ENCODE peak calls at places on chromosomes 5 and 9, in eight cellular contexts. C is neural progenitor cell, R is cardiac muscle cell, U is GM23338, O is sigmoid colon, G is breast epithelium, W is brain microvascular endothelial cell, J is IMR-90. L is an unnamed sample.

GRCh38 chr9:29208670-29209069 is 1635.4 kb upstream of the C9orf72 start:
- DNase-seq in C (no peak), R (no peak), U (peak), O (no peak), G (no peak), W (no peak), J (no peak), L (no peak)

GRCh38 chr5:172901012-172901780 is 58.0 kb upstream of the RPL26L1 start:
- DNase-seq in C (no peak), R (peak), U (no peak), O (peak), G (no peak), W (peak), J (peak), L (no peak)

GRCh38 chr5:63230754-63231153 is 652.1 kb downstream of the LRRC70 start:
- DNase-seq in C (no peak), R (no peak), U (no peak), O (no peak), G (no peak), W (no peak), J (no peak), L (no peak)

GRCh38 chr9:77816641-77817341 is 168.7 kb upstream of the GNA14 start:
- DNase-seq in C (no peak), R (no peak), U (no peak), O (no peak), G (no peak), W (no peak), J (peak), L (no peak)

GRCh38 chr5:179289756-179290385 is 55.4 kb downstream of the ADAMTS2 start:
- DNase-seq in C (no peak), R (no peak), U (no peak), O (peak), G (no peak), W (no peak), J (no peak), L (no peak)

GRCh38 chr5:123090641-123091257 is 1.7 kb downstream of the PRDM6 start:
- DNase-seq in C (peak), R (no peak), U (peak), O (no peak), G (no peak), W (no peak), J (no peak), L (no peak)

GRCh38 chr5:73459366-73459765 is 10.8 kb upstream of the FOXD1 start:
- DNase-seq in C (no peak), R (no peak), U (no peak), O (no peak), G (no peak), W (no peak), J (peak), L (no peak)

GRCh38 chr9:90960941-90961340 is 159.3 kb downstream of the SYK start:
- DNase-seq in C (no peak), R (no peak), U (no peak), O (no peak), G (no peak), W (no peak), J (no peak), L (no peak)

GRCh38 chr5:90410178-90410762 is 714 bp upstream of the CETN3 start:
- DNase-seq in C (no peak), R (no peak), U (no peak), O (no peak), G (no peak), W (no peak), J (no peak), L (no peak)

GRCh38 chr9:124320062-124320973 is 62.6 kb downstream of the NEK6 start:
- DNase-seq in C (peak), R (peak), U (peak), O (peak), G (peak), W (peak), J (peak), L (no peak)

GRCh38 chr9:16132513-16132912 is 579.7 kb downstream of the CCDC171 start:
- DNase-seq in C (no peak), R (no peak), U (no peak), O (no peak), G (no peak), W (peak), J (peak), L (no peak)

GRCh38 chr5:151298063-151298462 is 5.5 kb downstream of the SLC36A3 start:
- DNase-seq in C (peak), R (peak), U (peak), O (no peak), G (no peak), W (peak), J (peak), L (no peak)

GRCh38 chr9:20753761-20754160 is 69.7 kb downstream of the FOCAD start:
- DNase-seq in C (no peak), R (no peak), U (no peak), O (no peak), G (no peak), W (no peak), J (peak), L (peak)

GRCh38 chr9:95193067-95193466 is 124.4 kb downstream of the FANCC start:
- DNase-seq in C (peak), R (no peak), U (peak), O (no peak), G (no peak), W (no peak), J (no peak), L (no peak)

GRCh38 chr9:95202076-95202681 is 115.3 kb downstream of the FANCC start:
- DNase-seq in C (no peak), R (no peak), U (no peak), O (no peak), G (no peak), W (no peak), J (no peak), L (no peak)

GRCh38 chr9:95201201-95201600 is 116.3 kb downstream of the FANCC start:
- DNase-seq in C (no peak), R (no peak), U (no peak), O (no peak), G (no peak), W (no peak), J (no peak), L (no peak)

GRCh38 chr9:95193480-95193879 is 124.0 kb downstream of the FANCC start:
- DNase-seq in C (no peak), R (no peak), U (no peak), O (no peak), G (no peak), W (no peak), J (no peak), L (no peak)

GRCh38 chr9:95197692-95198271 is 119.7 kb downstream of the FANCC start:
- DNase-seq in C (no peak), R (no peak), U (no peak), O (no peak), G (peak), W (peak), J (peak), L (peak)
- H3K27ac ChIP-seq in C (no peak), R (no peak), U (no peak), O (no peak), G (no peak), W (no peak), J (peak), L (peak)

DNA sequence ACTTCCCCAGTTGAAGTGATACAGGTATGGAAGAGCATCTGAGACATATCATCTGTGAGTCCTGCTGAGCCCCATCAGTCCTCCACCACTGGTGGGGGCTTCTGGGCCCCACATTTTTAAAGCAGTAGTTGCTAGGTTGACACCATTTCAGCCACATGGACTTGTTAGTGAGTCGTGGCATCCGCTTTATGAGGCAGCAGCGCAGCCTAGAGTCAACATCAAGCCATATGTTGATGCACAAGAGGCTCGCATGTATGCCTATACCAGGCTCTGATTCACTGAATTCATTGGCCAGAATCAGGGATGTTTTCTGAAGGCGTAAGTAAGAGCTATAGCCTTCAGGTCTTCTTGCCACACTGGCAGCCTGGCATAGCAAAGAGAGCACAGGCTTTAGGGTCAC is 26.8 kb downstream of the ZNF346 start:
- DNase-seq in C (no peak), R (no peak), U (peak), O (no peak), G (no peak), W (no peak), J (no peak), L (no peak)
- H3K27ac ChIP-seq in C (no peak), R (no peak), U (no peak), O (no peak), G (no peak), W (no peak), J (no peak), L (no peak)

GRCh38 chr9:37430841-37431597 is 8.5 kb downstream of the GRHPR start:
- DNase-seq in C (peak), R (no peak), U (peak), O (peak), G (no peak), W (no peak), J (no peak), L (no peak)
- H3K27ac ChIP-seq in C (no peak), R (peak), U (peak), O (no peak), G (peak), W (no peak), J (no peak), L (no peak)

GRCh38 chr5:132813599-132814440 is 718 bp downstream of the SOWAHA start:
- DNase-seq in C (peak), R (peak), U (peak), O (peak), G (no peak), W (no peak), J (no peak), L (no peak)
- H3K27ac ChIP-seq in C (no peak), R (no peak), U (no peak), O (no peak), G (no peak), W (no peak), J (no peak), L (no peak)

DNA sequence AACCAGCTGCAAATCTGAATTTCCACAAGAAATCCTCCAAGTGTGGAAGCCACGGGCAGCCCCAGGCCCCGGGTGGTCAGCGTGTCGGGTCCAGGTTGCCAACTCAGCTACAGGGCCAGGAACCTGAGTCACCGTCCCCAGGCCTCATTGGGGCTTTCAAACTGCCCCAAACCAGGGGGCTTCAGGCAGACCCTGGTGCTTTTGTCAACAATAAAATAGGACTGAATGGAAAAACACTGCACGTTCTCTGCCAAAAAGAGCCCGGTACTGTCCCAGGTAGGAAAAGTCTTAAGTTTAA is 24.0 kb downstream of the GFPT2 start:
- DNase-seq in C (no peak), R (no peak), U (no peak), O (peak), G (no peak), W (no peak), J (no peak), L (no peak)
- H3K27ac ChIP-seq in C (no peak), R (no peak), U (peak), O (no peak), G (peak), W (no peak), J (no peak), L (no peak)

DNA sequence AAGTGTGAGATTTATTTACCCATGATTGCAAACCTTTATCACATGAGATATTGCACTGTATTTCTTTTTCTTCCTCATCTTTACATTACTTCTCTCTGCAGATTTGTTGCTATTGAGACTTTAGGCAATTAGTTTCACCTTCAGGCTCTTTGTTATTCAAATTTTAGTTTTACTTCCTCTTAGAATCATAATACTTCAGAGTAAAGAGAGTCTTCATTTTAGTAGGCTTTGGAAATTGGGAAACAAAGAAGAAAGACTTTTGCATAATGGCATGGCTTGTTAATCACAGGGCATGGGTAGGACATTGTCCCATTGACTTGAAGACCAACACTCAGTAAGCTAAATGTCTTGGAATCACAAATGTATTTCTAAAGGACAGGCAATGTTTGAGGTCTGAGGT is 1.2 kb upstream of the PCDHGA5 start:
- DNase-seq in C (no peak), R (no peak), U (no peak), O (no peak), G (no peak), W (no peak), J (no peak), L (no peak)
- H3K27ac ChIP-seq in C (no peak), R (no peak), U (no peak), O (no peak), G (no peak), W (no peak), J (no peak), L (no peak)

L was measured in epithelial cell of prostate.